ENCODE peak calls at places on chromosome 18, in four cellular contexts. D is GM23248, L is astrocyte, E is adrenal gland. M is an unnamed sample. For H3K9me3, the result is how much of the 10 kb centered on the place peaks cover.

GRCh38 chr18:60675801-60676200 is 303.2 kb upstream of the MC4R start:
- DNase-seq in D (no peak), L (no peak), E (no peak), M (no peak)

GRCh38 chr18:27996792-27997191 is 180.1 kb downstream of the CDH2 start:
- DNase-seq in D (peak), L (peak), E (no peak), M (no peak)

GRCh38 chr18:32300914-32301313 is 111.1 kb downstream of the MEP1B start:
- DNase-seq in D (peak), L (no peak), E (no peak), M (no peak)

GRCh38 chr18:9845256-9845655 is 40.5 kb upstream of the TXNDC2 start:
- DNase-seq in D (no peak), L (no peak), E (no peak), M (no peak)

GRCh38 chr18:49858309-49859005 is 45.1 kb upstream of the ACAA2 start:
- DNase-seq in D (peak), L (peak), E (peak), M (peak)

GRCh38 chr18:36511791-36512352 is 214.4 kb downstream of the FHOD3 start:
- DNase-seq in D (peak), L (no peak), E (no peak), M (no peak)

GRCh38 chr18:56447972-56448371 is 190.4 kb downstream of the TXNL1 start:
- DNase-seq in D (no peak), L (no peak), E (no peak), M (no peak)

GRCh38 chr18:33123852-33124251 is 316.7 kb downstream of the CCDC178 start:
- DNase-seq in D (no peak), L (no peak), E (no peak), M (no peak)

GRCh38 chr18:55326134-55326533 is 261.9 kb downstream of the TCF4 start:
- DNase-seq in D (peak), L (no peak), E (no peak), M (no peak)

GRCh38 chr18:59141294-59142068 is 1.8 kb downstream of the SEC11C start:
- DNase-seq in D (no peak), L (no peak), E (no peak), M (no peak)

GRCh38 chr18:49658871-49659378 is 97.1 kb downstream of the LIPG start:
- DNase-seq in D (no peak), L (no peak), E (no peak), M (no peak)

GRCh38 chr18:75173125-75173432 is 35.9 kb downstream of the PTGR3 start:
- DNase-seq in D (no peak), L (no peak), E (no peak), M (no peak)

GRCh38 chr18:24181806-24182205 is 42.9 kb downstream of the CABYR start:
- DNase-seq in D (peak), L (peak), E (no peak), M (no peak)

GRCh38 chr18:36333418-36333817 is 35.9 kb downstream of the FHOD3 start:
- DNase-seq in D (peak), L (peak), E (no peak), M (no peak)

GRCh38 chr18:36496022-36496421 is 198.5 kb downstream of the FHOD3 start:
- DNase-seq in D (peak), L (no peak), E (no peak), M (no peak)

GRCh38 chr18:73782405-73782804 is 365.2 kb downstream of the FBXO15 start:
- DNase-seq in D (no peak), L (no peak), E (no peak), M (no peak)

GRCh38 chr18:50879302-50880107 is 587 bp downstream of the ME2 start:
- DNase-seq in D (peak), L (peak), E (peak), M (peak)

GRCh38 chr18:74198453-74198852 is 50.1 kb downstream of the TIMM21 start:
- DNase-seq in D (no peak), L (no peak), E (no peak), M (no peak)

GRCh38 chr18:67519582-67519981 is 3.1 kb upstream of the DSEL start:
- DNase-seq in D (peak), L (peak), E (no peak), M (no peak)

GRCh38 chr18:57930476-57930875 is 113.5 kb upstream of the NEDD4L start:
- DNase-seq in D (no peak), L (no peak), E (no peak), M (no peak)

GRCh38 chr18:53153281-53153680 is 813.3 kb downstream of the DCC start:
- DNase-seq in D (no peak), L (no peak), E (no peak), M (no peak)

GRCh38 chr18:42801706-42802105 is 313.8 kb downstream of the RIT2 start:
- DNase-seq in D (peak), L (peak), E (no peak), M (no peak)

DNA sequence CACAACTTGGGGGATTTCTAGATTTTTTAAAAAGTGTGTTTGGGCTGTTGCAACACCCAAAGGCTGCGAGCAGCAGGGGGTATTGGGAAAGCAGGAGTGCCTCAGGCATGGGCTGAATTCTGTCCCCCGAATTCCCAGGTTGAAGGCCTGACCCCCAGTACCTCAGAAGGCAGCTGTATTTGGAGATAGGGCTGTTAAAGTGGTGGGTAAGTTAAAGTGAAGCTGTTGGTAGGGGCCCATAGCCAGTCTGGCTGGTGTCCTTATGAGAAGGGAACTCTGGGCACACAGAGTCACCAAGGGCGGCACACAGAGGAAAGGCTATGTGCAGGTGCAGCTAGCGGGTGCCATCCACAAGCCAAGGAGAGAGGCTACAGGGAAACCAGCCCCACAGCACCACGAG is 717.4 kb downstream of the GALR1 start:
- DNase-seq in D (no peak), L (no peak), E (no peak), M (no peak)
- H3K9me3 ChIP-seq in D (under half), L (under half), E (under half), M (under half)

GRCh38 chr18:22182884-22183610 is 13.7 kb downstream of the GATA6 start:
- DNase-seq in D (no peak), L (no peak), E (no peak), M (no peak)

GRCh38 chr18:22186484-22186971 is 17.1 kb downstream of the GATA6 start:
- DNase-seq in D (peak), L (no peak), E (no peak), M (no peak)

GRCh38 chr18:22185723-22186386 is 16.5 kb downstream of the GATA6 start:
- DNase-seq in D (no peak), L (no peak), E (no peak), M (no peak)

GRCh38 chr18:22185298-22185697 is 15.9 kb downstream of the GATA6 start:
- DNase-seq in D (no peak), L (no peak), E (no peak), M (no peak)

GRCh38 chr18:22183647-22184161 is 14.3 kb downstream of the GATA6 start:
- DNase-seq in D (no peak), L (no peak), E (no peak), M (no peak)
- H3K4me3 ChIP-seq in D (no peak), L (no peak), E (no peak), M (no peak)

DNA sequence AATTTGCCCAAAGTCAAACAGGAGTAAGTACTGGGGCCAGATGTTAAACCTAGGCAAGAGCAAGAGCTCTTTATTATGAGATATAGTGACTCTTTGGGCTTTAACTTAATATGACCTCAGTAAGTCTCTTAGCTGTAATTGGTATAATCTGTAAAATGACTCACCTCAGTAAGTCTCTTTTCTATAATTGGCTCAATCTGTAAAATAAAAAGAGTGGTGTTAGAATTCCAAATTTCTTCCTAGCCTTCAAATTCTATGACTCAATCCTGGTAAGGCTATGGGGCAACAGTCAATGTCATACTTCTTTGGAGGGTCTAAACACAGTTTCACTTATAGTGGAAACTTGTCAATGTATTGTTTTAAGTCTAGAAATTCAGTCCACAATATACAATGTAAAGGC is 1608.9 kb upstream of the PIK3C3 start:
- DNase-seq in D (peak), L (no peak), E (no peak), M (no peak)
- H3K9me3 ChIP-seq in D (under half), L (under half), E (under half), M (under half)

GRCh38 chr18:63131944-63132818 is 187.4 kb downstream of the BCL2 start:
- DNase-seq in D (no peak), L (no peak), E (no peak), M (no peak)
- H3K4me3 ChIP-seq in D (no peak), L (no peak), E (no peak), M (no peak)

GRCh38 chr18:13296868-13297574 is 78.5 kb downstream of the LDLRAD4 start:
- DNase-seq in D (no peak), L (no peak), E (no peak), M (no peak)
- H3K9me3 ChIP-seq in D (under half), L (under half), E (under half), M (under half)

DNA sequence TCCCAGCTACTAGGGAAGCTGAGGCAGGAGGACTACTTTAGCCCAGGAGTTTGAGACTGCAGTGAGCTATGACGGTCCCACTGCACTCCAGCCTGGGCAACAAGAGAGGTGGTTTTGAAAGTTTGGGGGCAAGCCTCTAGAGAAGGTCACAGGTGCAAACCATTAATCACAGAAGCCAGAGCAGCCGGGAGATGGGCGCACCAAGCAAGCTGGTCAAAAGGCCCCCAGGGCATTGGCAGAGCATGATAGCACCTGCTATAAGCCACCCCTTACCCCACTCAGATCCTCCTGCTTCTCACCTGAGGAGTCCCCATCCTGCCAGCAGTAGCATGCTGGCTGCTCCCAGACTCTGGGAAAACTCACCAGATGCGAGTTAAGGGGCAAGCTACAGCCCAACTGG is 116.1 kb upstream of the RAB12 start:
- DNase-seq in D (no peak), L (no peak), E (no peak), M (no peak)
- H3K4me3 ChIP-seq in D (no peak), L (no peak), E (no peak), M (no peak)

M was measured in MG63.